ENCODE peak calls at places on chromosomes 6 and 20, in eight cellular contexts. S is NCI-H1092, E is NCI-H2081, R is AG09319, I is H7, F is HS-27A, O is GM19239, J is NCI-H1694. Q is an unnamed sample.

GRCh38 chr6:121849477-121849876 is 414.0 kb downstream of the GJA1 start:
- DNase-seq in S (no peak), E (peak), R (no peak), I (peak), F (peak), O (peak), J (peak), Q (peak)

GRCh38 chr6:165571068-165571682 is 91.9 kb downstream of the PDE10A start:
- DNase-seq in S (no peak), E (no peak), R (no peak), I (no peak), F (no peak), O (no peak), J (no peak), Q (no peak)

GRCh38 chr6:130396722-130397121 is 30.9 kb downstream of the TMEM200A start:
- DNase-seq in S (no peak), E (no peak), R (no peak), I (no peak), F (no peak), O (no peak), J (no peak), Q (no peak)

GRCh38 chr6:113696960-113697359 is 160.2 kb upstream of the MARCKS start:
- DNase-seq in S (no peak), E (no peak), R (no peak), I (no peak), F (no peak), O (no peak), J (no peak), Q (no peak)

GRCh38 chr6:8065519-8065911 is 1.3 kb upstream of the BLOC1S5 start:
- DNase-seq in S (no peak), E (no peak), R (no peak), I (no peak), F (no peak), O (no peak), J (no peak), Q (no peak)

GRCh38 chr6:91781946-91782345 is 1195.1 kb upstream of the MAP3K7 start:
- DNase-seq in S (peak), E (peak), R (no peak), I (no peak), F (no peak), O (no peak), J (peak), Q (no peak)

GRCh38 chr20:37598101-37598530 is 70.4 kb upstream of the BLCAP start:
- DNase-seq in S (peak), E (peak), R (no peak), I (peak), F (no peak), O (no peak), J (peak), Q (peak)

GRCh38 chr20:44141873-44142272 is 45.1 kb downstream of the JPH2 start:
- DNase-seq in S (no peak), E (no peak), R (no peak), I (no peak), F (no peak), O (no peak), J (no peak), Q (no peak)

GRCh38 chr6:43972915-43973304 is 154.3 kb downstream of the MRPL14 start:
- DNase-seq in S (peak), E (no peak), R (peak), I (no peak), F (no peak), O (no peak), J (no peak), Q (peak)

GRCh38 chr20:59443558-59443957 is 143.1 kb downstream of the EDN3 start:
- DNase-seq in S (no peak), E (no peak), R (no peak), I (no peak), F (no peak), O (no peak), J (no peak), Q (no peak)

GRCh38 chr6:3023663-3024483 is 24.2 kb downstream of the NQO2 start:
- DNase-seq in S (no peak), E (no peak), R (peak), I (peak), F (peak), O (peak), J (peak), Q (peak)

GRCh38 chr6:4281341-4282293 is 146.2 kb upstream of the ECI2 start:
- DNase-seq in S (peak), E (peak), R (no peak), I (peak), F (no peak), O (peak), J (no peak), Q (peak)

GRCh38 chr20:40225596-40225995 is 463.4 kb downstream of the MAFB start:
- DNase-seq in S (no peak), E (no peak), R (no peak), I (no peak), F (no peak), O (no peak), J (no peak), Q (no peak)

GRCh38 chr6:35824552-35825192 is 19.5 kb downstream of the LHFPL5 start:
- DNase-seq in S (no peak), E (no peak), R (no peak), I (no peak), F (no peak), O (no peak), J (no peak), Q (no peak)

GRCh38 chr6:56753801-56754200 is 111.1 kb upstream of the DST start:
- DNase-seq in S (no peak), E (no peak), R (no peak), I (no peak), F (no peak), O (no peak), J (no peak), Q (no peak)

GRCh38 chr6:144066745-144067484 is 28.5 kb downstream of the SF3B5 start:
- DNase-seq in S (no peak), E (no peak), R (no peak), I (no peak), F (no peak), O (no peak), J (no peak), Q (no peak)

GRCh38 chr6:67706388-67706787 is 928.7 kb upstream of the ADGRB3 start:
- DNase-seq in S (no peak), E (no peak), R (no peak), I (no peak), F (no peak), O (no peak), J (no peak), Q (no peak)

GRCh38 chr20:44304383-44304782 is 6.6 kb downstream of the FITM2 start:
- DNase-seq in S (no peak), E (no peak), R (no peak), I (no peak), F (no peak), O (no peak), J (no peak), Q (no peak)

GRCh38 chr6:113481441-113481840 is 375.7 kb upstream of the MARCKS start:
- DNase-seq in S (no peak), E (no peak), R (no peak), I (no peak), F (no peak), O (no peak), J (no peak), Q (no peak)

GRCh38 chr6:105545947-105546710 is 143.2 kb upstream of the PREP start:
- DNase-seq in S (no peak), E (no peak), R (peak), I (no peak), F (no peak), O (no peak), J (no peak), Q (no peak)

GRCh38 chr6:1394591-1395463 is 5.5 kb downstream of the FOXF2 start:
- DNase-seq in S (no peak), E (no peak), R (no peak), I (peak), F (no peak), O (no peak), J (no peak), Q (no peak)

GRCh38 chr6:90536516-90536915 is 50.4 kb downstream of the MAP3K7 start:
- DNase-seq in S (no peak), E (no peak), R (no peak), I (no peak), F (no peak), O (no peak), J (no peak), Q (no peak)

GRCh38 chr6:10412165-10412947 is 2.5 kb downstream of the TFAP2A start:
- DNase-seq in S (peak), E (peak), R (peak), I (peak), F (no peak), O (peak), J (peak), Q (peak)

GRCh38 chr6:69861986-69862385 is 4.4 kb upstream of the COL19A1 start:
- DNase-seq in S (no peak), E (no peak), R (no peak), I (peak), F (no peak), O (no peak), J (no peak), Q (no peak)

GRCh38 chr6:170131351-170131750 is 159.5 kb downstream of the DLL1 start:
- DNase-seq in S (no peak), E (no peak), R (no peak), I (peak), F (no peak), O (no peak), J (no peak), Q (no peak)

GRCh38 chr6:113414511-113414910 is 442.6 kb upstream of the MARCKS start:
- DNase-seq in S (peak), E (peak), R (no peak), I (no peak), F (peak), O (no peak), J (peak), Q (no peak)

GRCh38 chr20:1298888-1299511 is 29.9 kb downstream of the SDCBP2 start:
- DNase-seq in S (no peak), E (no peak), R (no peak), I (no peak), F (no peak), O (no peak), J (no peak), Q (no peak)

GRCh38 chr20:50513169-50514034 is 3.2 kb downstream of the PTPN1 start:
- DNase-seq in S (no peak), E (no peak), R (no peak), I (no peak), F (no peak), O (no peak), J (no peak), Q (no peak)

GRCh38 chr6:37916675-37917074 is 97.1 kb downstream of the ZFAND3 start:
- DNase-seq in S (no peak), E (no peak), R (no peak), I (no peak), F (no peak), O (no peak), J (no peak), Q (no peak)